ENCODE peak calls at places on chromosome 2, in four cellular contexts. P is heart left ventricle, B is Peyer's patch, F is body of pancreas. R is an unnamed sample. For H3K36me3, the result is how much of the 10 kb centered on the place peaks cover.

GRCh38 chr2:173171924-173172643 is 96.4 kb downstream of the MAP3K20 start:
- DNase-seq in F (no peak), P (no peak), B (no peak), R (no peak)

GRCh38 chr2:71923143-71923525 is 224.5 kb downstream of the CYP26B1 start:
- DNase-seq in P (no peak), B (no peak), F (no peak), R (no peak)

GRCh38 chr2:167857406-167857805 is 390.0 kb downstream of the STK39 start:
- DNase-seq in B (no peak), P (no peak), F (no peak), R (no peak)

GRCh38 chr2:86107031-86107430 is 996 bp downstream of the PTCD3 start:
- DNase-seq in F (no peak), P (no peak), B (no peak), R (no peak)

GRCh38 chr2:170009209-170009608 is 168.7 kb upstream of the MYO3B start:
- DNase-seq in P (no peak), F (no peak), B (no peak), R (no peak)

GRCh38 chr2:5195636-5196035 is 496.5 kb upstream of the SOX11 start:
- DNase-seq in P (no peak), F (no peak), B (no peak), R (no peak)

GRCh38 chr2:172232638-172233253 is 130.0 kb upstream of the DLX2 start:
- DNase-seq in P (no peak), B (no peak), F (no peak), R (no peak)

GRCh38 chr2:191705084-191705483 is 27.1 kb downstream of the NABP1 start:
- DNase-seq in P (no peak), F (no peak), B (no peak), R (no peak)

GRCh38 chr2:63050186-63050915 is at the start of gene OTX1:
- DNase-seq in F (peak), B (peak), P (no peak), R (peak)

GRCh38 chr2:101120124-101120996 is 30.8 kb downstream of the TBC1D8 start:
- DNase-seq in F (peak), B (no peak), P (peak), R (peak)

GRCh38 chr2:187614756-187615155 is 60.5 kb upstream of the TFPI start:
- DNase-seq in B (no peak), P (no peak), F (no peak), R (no peak)

GRCh38 chr2:230899287-230899686 is 25.8 kb downstream of the GPR55 start:
- DNase-seq in P (no peak), F (no peak), B (no peak), R (no peak)

GRCh38 chr2:241843321-241844065 is 15.2 kb downstream of the PDCD1 start:
- DNase-seq in P (no peak), B (no peak), F (no peak), R (no peak)

GRCh38 chr2:26292646-26293045 is 47.9 kb downstream of the HADHB start:
- DNase-seq in F (no peak), B (no peak), P (no peak), R (no peak)

GRCh38 chr2:204753841-204754240 is 208.6 kb downstream of the PARD3B start:
- DNase-seq in F (no peak), B (no peak), P (no peak), R (no peak)

GRCh38 chr2:54763636-54764291 is 40.3 kb downstream of the EML6 start:
- DNase-seq in F (peak), B (no peak), P (no peak), R (no peak)

GRCh38 chr2:189222440-189222839 is 42.9 kb upstream of the COL5A2 start:
- DNase-seq in P (peak), F (peak), B (no peak), R (no peak)

GRCh38 chr2:237291138-237291792 is 122.7 kb downstream of the COL6A3 start:
- DNase-seq in F (peak), P (peak), B (peak), R (peak)

GRCh38 chr2:106030287-106031268 is 163.5 kb downstream of the UXS1 start:
- DNase-seq in P (peak), B (no peak), F (peak), R (no peak)

GRCh38 chr2:69952336-69953115 is 8.9 kb downstream of the ASPRV1 start:
- DNase-seq in B (no peak), F (no peak), P (no peak), R (no peak)

GRCh38 chr2:109174626-109175349 is 45.8 kb downstream of the SH3RF3 start:
- DNase-seq in P (no peak), F (no peak), B (no peak), R (no peak)

GRCh38 chr2:176455865-176456291 is 186.6 kb downstream of the MTX2 start:
- DNase-seq in P (peak), F (peak), B (no peak), R (no peak)

GRCh38 chr2:236833501-236834186 is 252.0 kb upstream of the COPS8 start:
- DNase-seq in B (no peak), F (no peak), P (no peak), R (no peak)

GRCh38 chr2:166882851-166883250 is 5.4 kb upstream of the XIRP2 start:
- DNase-seq in F (no peak), P (peak), B (no peak), R (no peak)

GRCh38 chr2:20042531-20042930 is 8.9 kb downstream of the LAPTM4A start:
- DNase-seq in P (no peak), F (no peak), B (no peak), R (no peak)
- H3K27ac ChIP-seq in P (no peak), F (no peak), B (no peak), R (peak)

GRCh38 chr2:46183426-46183825 is 113.8 kb upstream of the EPAS1 start:
- DNase-seq in B (no peak), P (no peak), F (no peak), R (no peak)
- H3K36me3 ChIP-seq in B (under half), P (under half), F (under half), R (under half)

DNA sequence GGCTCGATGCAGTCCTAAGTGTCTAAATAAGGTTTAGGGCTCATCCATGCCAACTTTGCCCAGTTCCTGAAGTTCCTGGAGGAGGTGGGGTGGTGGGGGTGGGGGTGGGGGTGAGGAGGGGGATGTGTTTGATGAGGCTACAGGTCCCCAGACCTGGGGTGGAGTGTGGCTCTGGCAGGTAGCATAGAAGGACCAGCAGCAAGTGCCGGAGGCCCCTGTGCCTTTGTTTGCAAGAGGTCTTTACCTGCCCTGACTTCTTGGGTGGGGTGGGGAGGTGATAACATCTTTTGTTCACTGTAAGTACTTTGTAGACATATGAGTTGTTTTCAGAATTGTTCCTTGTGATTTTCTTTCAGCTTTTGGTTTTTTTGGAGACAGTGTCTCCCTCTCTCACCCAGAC is 10.0 kb downstream of the SH3BP4 start:
- DNase-seq in P (no peak), F (no peak), B (no peak), R (no peak)
- H3K27ac ChIP-seq in P (peak), F (no peak), B (no peak), R (no peak)

GRCh38 chr2:197399887-197400540 is 34.8 kb downstream of the SF3B1 start:
- DNase-seq in B (no peak), P (no peak), F (no peak), R (no peak)

GRCh38 chr2:197405582-197405981 is 29.2 kb downstream of the SF3B1 start:
- DNase-seq in P (no peak), F (no peak), B (no peak), R (no peak)
- H3K36me3 ChIP-seq in P (under half), F (under half), B (under half), R (half or more)